ENCODE peak calls at places on chromosomes 13 and 19, in five cellular contexts. S is GM23338, A is SK-N-SH, E is astrocyte, H is endothelial cell of umbilical vein. L is an unnamed sample.

GRCh38 chr19:8109455-8109854 is 39.9 kb downstream of the FBN3 start:
- DNase-seq in S (no peak), E (no peak), H (no peak), A (no peak), L (no peak)

GRCh38 chr19:18975011-18975410 is 34.0 kb upstream of the HOMER3 start:
- DNase-seq in S (no peak), H (no peak), E (no peak), A (no peak), L (peak; percentile 69)

GRCh38 chr19:34363094-34363493 is 1.9 kb upstream of the GPI start:
- DNase-seq in E (no peak), A (no peak), S (peak; percentile 71), H (no peak), L (peak; percentile 13)

GRCh38 chr19:51709575-51709974 is 14.2 kb downstream of the HAS1 start:
- DNase-seq in A (no peak), S (no peak), H (no peak), E (no peak), L (no peak)

GRCh38 chr19:51271015-51271600 is 20.2 kb downstream of the SIGLECL1 start:
- DNase-seq in E (no peak), A (peak; percentile 47), H (no peak), S (peak; percentile 63), L (no peak)

GRCh38 chr19:6402834-6403608 is 10.1 kb upstream of the GTF2F1 start:
- DNase-seq in S (peak; percentile 25), H (peak; percentile 45), E (peak; percentile 66), A (no peak), L (peak; percentile 69)

GRCh38 chr19:12946092-12946845 is 607 bp downstream of the RAD23A start:
- DNase-seq in A (peak; percentile 85), H (peak; percentile 81), E (peak; percentile 67), S (peak; percentile 95), L (peak; percentile 96)

GRCh38 chr19:42942187-42942789 is 5.3 kb upstream of the PSG7 start:
- DNase-seq in S (peak; percentile 74), A (no peak), E (peak; percentile 4), H (no peak), L (peak; percentile 45)

GRCh38 chr13:72221276-72221962 is 354.4 kb upstream of the DACH1 start:
- DNase-seq in S (peak; percentile 86), H (peak; percentile 28), E (no peak), A (no peak), L (no peak)

GRCh38 chr13:68051910-68052309 is 821.8 kb upstream of the PCDH9 start:
- DNase-seq in H (no peak), S (no peak), E (no peak), A (no peak), L (no peak)

GRCh38 chr13:32408999-32409313 is 19.0 kb downstream of the N4BP2L1 start:
- DNase-seq in A (no peak), S (no peak), E (no peak), H (no peak), L (no peak)

GRCh38 chr19:13887529-13887928 is 10.6 kb downstream of the NANOS3 start:
- DNase-seq in S (no peak), E (no peak), A (no peak), H (no peak), L (peak; percentile 80)

GRCh38 chr13:80337706-80338105 is 3.2 kb downstream of the SPRY2 start:
- DNase-seq in A (no peak), H (peak; percentile 9), S (no peak), E (peak; percentile 27), L (peak; percentile 48)

GRCh38 chr19:19866599-19867248 is 1.0 kb downstream of the ZNF253 start:
- DNase-seq in A (peak; percentile 52), S (peak; percentile 95), H (peak; percentile 12), E (no peak), L (peak; percentile 20)

DNA sequence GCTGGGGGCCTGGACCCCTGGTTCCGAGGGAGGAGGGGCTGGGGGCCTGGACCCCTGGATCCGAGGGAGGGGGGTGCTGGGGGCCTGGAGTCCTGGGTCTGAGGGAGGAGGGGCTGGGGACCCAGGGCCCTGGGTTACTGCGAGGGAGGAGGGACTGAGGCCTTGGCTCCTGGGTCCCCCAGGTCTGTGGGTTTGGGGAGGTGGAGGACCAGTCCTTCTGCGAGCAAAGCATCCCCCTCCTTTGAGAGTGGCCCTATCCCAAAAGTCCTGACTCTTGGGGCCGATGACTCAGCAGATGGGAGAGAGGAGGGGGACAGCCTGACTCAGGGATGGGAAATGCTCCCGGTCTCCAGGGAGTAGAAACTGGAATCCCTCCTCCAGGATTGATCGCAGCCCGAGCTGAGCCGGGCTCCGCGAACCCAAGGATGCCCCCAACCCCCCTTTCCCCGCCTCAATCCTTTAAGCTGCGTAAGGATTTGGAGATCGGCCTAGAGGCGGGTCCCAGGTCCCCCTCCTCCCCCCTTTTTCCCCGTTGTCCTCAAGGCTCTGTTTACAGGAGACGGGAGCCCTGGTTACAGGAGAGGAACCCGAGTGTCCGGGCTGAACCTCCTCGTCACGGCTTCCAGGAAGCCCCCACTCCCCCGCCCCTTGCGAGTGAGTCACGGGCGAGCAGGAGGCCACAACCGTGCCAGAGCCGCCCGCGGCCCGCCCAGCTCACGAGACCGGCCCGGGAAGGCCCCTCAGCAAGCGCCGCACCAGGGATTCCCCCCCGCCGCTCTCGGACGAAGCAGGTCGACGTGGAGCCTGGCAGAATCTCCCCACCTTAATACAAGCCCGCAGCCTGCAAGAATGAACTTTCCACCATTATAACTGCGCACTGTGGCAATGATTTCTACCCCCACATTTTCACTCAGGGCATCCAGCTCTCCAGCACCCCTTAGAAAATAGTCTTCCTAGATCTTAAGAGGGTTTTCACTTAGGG is 3.0 kb upstream of the ZFP36 start:
- DNase-seq in A (no peak), E (peak; percentile 95), H (peak; percentile 100), S (peak; percentile 92), L (peak; percentile 100)
- H2AFZ ChIP-seq in A (no peak overlapping the region), E (no peak overlapping the region), H (no peak overlapping the region), S (peak overlapping the region; percentile 2), L (no peak overlapping the region)

GRCh38 chr13:99992912-99993311 is 11.3 kb downstream of the ZIC2 start:
- DNase-seq in A (no peak), H (no peak), E (no peak), S (no peak), L (peak; percentile 47)

GRCh38 chr13:99991013-99991805 is 9.6 kb downstream of the ZIC2 start:
- DNase-seq in S (peak; percentile 68), H (no peak), A (peak; percentile 26), E (no peak), L (no peak)

GRCh38 chr13:99990045-99990977 is 8.7 kb downstream of the ZIC2 start:
- DNase-seq in H (no peak), A (peak; percentile 27), S (peak; percentile 63), E (no peak), L (no peak)

GRCh38 chr13:99992376-99992775 is 10.8 kb downstream of the ZIC2 start:
- DNase-seq in S (no peak), H (no peak), E (peak; percentile 29), A (no peak), L (no peak)

GRCh38 chr13:99991806-99992242 is 10.2 kb downstream of the ZIC2 start:
- DNase-seq in A (no peak), S (peak; percentile 69), H (no peak), E (no peak), L (no peak)
- H2AFZ ChIP-seq in A (no peak overlapping the region), S (peak overlapping the region; percentile 44), H (no peak overlapping the region), E (no peak overlapping the region), L (no peak overlapping the region)

GRCh38 chr19:11374449-11375142 is at the start of gene SWSAP1:
- DNase-seq in S (peak; percentile 100), E (peak; percentile 98), H (peak; percentile 100), A (peak; percentile 92), L (peak; percentile 99)

GRCh38 chr19:11373166-11373884 is 1.1 kb upstream of the SWSAP1 start:
- DNase-seq in S (peak; percentile 84), A (peak; percentile 86), H (no peak), E (peak; percentile 25), L (peak; percentile 42)

GRCh38 chr19:11377237-11377636 is 2.8 kb downstream of the SWSAP1 start:
- DNase-seq in A (no peak), H (peak; percentile 50), S (peak; percentile 27), E (peak; percentile 86), L (peak; percentile 87)

GRCh38 chr19:11373885-11374448 is 499 bp upstream of the SWSAP1 start:
- DNase-seq in A (peak; percentile 21), E (no peak), H (no peak), S (no peak), L (peak; percentile 29)

DNA sequence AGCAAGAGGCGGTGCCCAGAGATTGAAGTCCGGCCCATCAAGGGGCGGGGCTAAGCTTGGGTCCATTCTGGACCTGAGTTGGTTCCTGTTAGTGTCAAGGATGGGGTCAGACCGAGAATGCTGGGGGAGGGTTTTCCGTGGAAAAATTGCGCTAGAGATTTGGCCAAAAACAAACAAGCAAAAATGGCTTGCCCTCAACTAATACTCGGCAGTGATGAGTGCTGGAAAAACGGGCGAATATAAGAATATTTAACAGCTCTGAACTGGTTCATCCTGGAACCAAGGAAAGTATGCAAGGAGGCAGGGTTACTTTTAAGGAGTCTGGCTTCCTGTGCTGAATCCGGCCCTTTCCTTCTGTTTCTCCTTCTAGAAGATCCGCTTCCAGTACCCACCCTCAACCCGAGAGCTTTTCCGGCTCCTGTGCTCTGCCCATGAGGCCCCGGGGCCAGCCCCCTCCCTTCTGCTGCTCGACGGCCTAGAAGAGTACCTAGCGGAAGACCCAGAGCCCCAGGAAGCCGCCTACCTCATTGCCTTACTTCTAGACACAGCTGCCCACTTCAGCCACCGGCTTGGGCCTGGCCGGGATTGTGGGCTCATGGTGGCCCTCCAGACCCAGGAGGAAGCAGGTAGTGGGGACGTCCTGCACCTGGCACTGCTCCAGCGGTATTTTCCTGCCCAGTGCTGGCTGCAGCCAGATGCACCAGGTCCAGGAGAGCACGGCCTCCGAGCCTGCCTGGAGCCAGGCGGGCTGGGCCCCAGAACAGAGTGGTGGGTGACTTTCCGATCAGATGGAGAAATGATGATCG is 880 bp downstream of the SWSAP1 start:
- DNase-seq in A (peak; percentile 60), H (peak; percentile 67), E (no peak), S (peak; percentile 79), L (no peak)
- H2AFZ ChIP-seq in A (peak overlapping the region; percentile 62), H (peak overlapping the region; percentile 56), E (peak overlapping the region; percentile 41), S (no peak overlapping the region), L (peak overlapping the region; percentile 82)

GRCh38 chr19:50148528-50148927 is 14.6 kb downstream of the IZUMO2 start:
- DNase-seq in E (no peak), S (no peak), H (no peak), A (no peak), L (no peak)
- H2AFZ ChIP-seq in E (no peak overlapping the region), S (peak overlapping the region; percentile 66), H (no peak overlapping the region), A (no peak overlapping the region), L (peak overlapping the region; percentile 90)

GRCh38 chr13:50129065-50129922 is 114.0 kb downstream of the KCNRG start:
- DNase-seq in H (no peak), S (peak; percentile 58), A (no peak), E (no peak), L (no peak)
- H2AFZ ChIP-seq in H (no peak overlapping the region), S (peak overlapping the region; percentile 97), A (no peak overlapping the region), E (peak overlapping the region; percentile 38), L (peak overlapping the region; percentile 87)

L was measured in GM23248.